ENCODE peak calls at places on chromosomes 5 and 9, in eight cellular contexts. One of them, this sample, is unnamed.

GRCh38 chr5:155193483-155194107 is 180.0 kb downstream of the KIF4B start:
- DNase-seq in ovary: no peak
- DNase-seq in heart left ventricle: no peak
- DNase-seq in Caco-2: no peak
- DNase-seq in left lung: no peak
- DNase-seq in uterus: no peak
- DNase-seq in testis: no peak
- DNase-seq in left ventricle myocardium inferior: peak; percentile 49
- DNase-seq in this sample: no peak

GRCh38 chr5:27830551-27830950 is 792.2 kb upstream of the CDH9 start:
- DNase-seq in ovary: no peak
- DNase-seq in heart left ventricle: no peak
- DNase-seq in Caco-2: no peak
- DNase-seq in left lung: no peak
- DNase-seq in uterus: no peak
- DNase-seq in testis: no peak
- DNase-seq in left ventricle myocardium inferior: no peak
- DNase-seq in this sample: no peak

GRCh38 chr5:106269252-106269843 is 1401.4 kb downstream of the EFNA5 start:
- DNase-seq in ovary: no peak
- DNase-seq in heart left ventricle: no peak
- DNase-seq in Caco-2: no peak
- DNase-seq in left lung: no peak
- DNase-seq in uterus: no peak
- DNase-seq in testis: no peak
- DNase-seq in left ventricle myocardium inferior: no peak
- DNase-seq in this sample: no peak

GRCh38 chr5:154945695-154946301 is 4.9 kb downstream of the MRPL22 start:
- DNase-seq in ovary: no peak
- DNase-seq in heart left ventricle: no peak
- DNase-seq in Caco-2: no peak
- DNase-seq in left lung: no peak
- DNase-seq in uterus: no peak
- DNase-seq in testis: no peak
- DNase-seq in left ventricle myocardium inferior: no peak
- DNase-seq in this sample: no peak

GRCh38 chr5:43281840-43282658 is 31.2 kb downstream of the HMGCS1 start:
- DNase-seq in ovary: no peak
- DNase-seq in heart left ventricle: no peak
- DNase-seq in Caco-2: no peak
- DNase-seq in left lung: no peak
- DNase-seq in uterus: no peak
- DNase-seq in testis: no peak
- DNase-seq in left ventricle myocardium inferior: no peak
- DNase-seq in this sample: no peak

GRCh38 chr5:175478008-175478383 is 364 bp upstream of the SFXN1 start:
- DNase-seq in ovary: no peak
- DNase-seq in heart left ventricle: no peak
- DNase-seq in Caco-2: no peak
- DNase-seq in left lung: no peak
- DNase-seq in uterus: no peak
- DNase-seq in testis: no peak
- DNase-seq in left ventricle myocardium inferior: no peak
- DNase-seq in this sample: no peak

GRCh38 chr5:85990998-85991397 is 626.7 kb upstream of the COX7C start:
- DNase-seq in ovary: no peak
- DNase-seq in heart left ventricle: no peak
- DNase-seq in Caco-2: no peak
- DNase-seq in left lung: no peak
- DNase-seq in uterus: no peak
- DNase-seq in testis: no peak
- DNase-seq in left ventricle myocardium inferior: no peak
- DNase-seq in this sample: no peak

GRCh38 chr5:113266227-113266912 is 168.4 kb downstream of the TSSK1B start:
- DNase-seq in ovary: no peak
- DNase-seq in heart left ventricle: no peak
- DNase-seq in Caco-2: no peak
- DNase-seq in left lung: no peak
- DNase-seq in uterus: no peak
- DNase-seq in testis: no peak
- DNase-seq in left ventricle myocardium inferior: no peak
- DNase-seq in this sample: peak; percentile 42

GRCh38 chr5:90563161-90563560 is 4.6 kb downstream of the ADGRV1 start:
- DNase-seq in ovary: no peak
- DNase-seq in heart left ventricle: no peak
- DNase-seq in Caco-2: no peak
- DNase-seq in left lung: no peak
- DNase-seq in uterus: no peak
- DNase-seq in testis: no peak
- DNase-seq in left ventricle myocardium inferior: no peak
- DNase-seq in this sample: peak; percentile 97

GRCh38 chr5:32298056-32298420 is 14.7 kb downstream of the MTMR12 start:
- DNase-seq in ovary: no peak
- DNase-seq in heart left ventricle: no peak
- DNase-seq in Caco-2: no peak
- DNase-seq in left lung: no peak
- DNase-seq in uterus: no peak
- DNase-seq in testis: no peak
- DNase-seq in left ventricle myocardium inferior: no peak
- DNase-seq in this sample: no peak

GRCh38 chr5:40787986-40788385 is 10.2 kb downstream of the PRKAA1 start:
- DNase-seq in ovary: no peak
- DNase-seq in heart left ventricle: no peak
- DNase-seq in Caco-2: no peak
- DNase-seq in left lung: no peak
- DNase-seq in uterus: no peak
- DNase-seq in testis: no peak
- DNase-seq in left ventricle myocardium inferior: no peak
- DNase-seq in this sample: no peak

GRCh38 chr5:119322948-119323629 is 32.7 kb upstream of the TNFAIP8 start:
- DNase-seq in ovary: no peak
- DNase-seq in heart left ventricle: no peak
- DNase-seq in Caco-2: no peak
- DNase-seq in left lung: no peak
- DNase-seq in uterus: no peak
- DNase-seq in testis: no peak
- DNase-seq in left ventricle myocardium inferior: no peak
- DNase-seq in this sample: no peak

GRCh38 chr5:168001311-168001710 is 290.1 kb upstream of the WWC1 start:
- DNase-seq in ovary: no peak
- DNase-seq in heart left ventricle: no peak
- DNase-seq in Caco-2: no peak
- DNase-seq in left lung: no peak
- DNase-seq in uterus: no peak
- DNase-seq in testis: no peak
- DNase-seq in left ventricle myocardium inferior: no peak
- DNase-seq in this sample: no peak

GRCh38 chr9:120862452-120862851 is 14.5 kb downstream of the PHF19 start:
- DNase-seq in ovary: no peak
- DNase-seq in heart left ventricle: no peak
- DNase-seq in Caco-2: no peak
- DNase-seq in left lung: no peak
- DNase-seq in uterus: no peak
- DNase-seq in testis: no peak
- DNase-seq in left ventricle myocardium inferior: no peak
- DNase-seq in this sample: no peak

GRCh38 chr5:134817006-134817405 is 28.8 kb upstream of the C5orf24 start:
- DNase-seq in ovary: no peak
- DNase-seq in heart left ventricle: no peak
- DNase-seq in Caco-2: no peak
- DNase-seq in left lung: no peak
- DNase-seq in uterus: no peak
- DNase-seq in testis: no peak
- DNase-seq in left ventricle myocardium inferior: no peak
- DNase-seq in this sample: no peak
- H3K36me3 ChIP-seq in ovary: no peaks in the 10 kb centered on the region
- H3K36me3 ChIP-seq in heart left ventricle: peaks cover 2% of the 10 kb centered on the region
- H3K36me3 ChIP-seq in Caco-2: no peaks in the 10 kb centered on the region
- H3K36me3 ChIP-seq in left lung: peaks cover 3% of the 10 kb centered on the region
- H3K36me3 ChIP-seq in uterus: no peaks in the 10 kb centered on the region
- H3K36me3 ChIP-seq in testis: no peaks in the 10 kb centered on the region
- H3K36me3 ChIP-seq in left ventricle myocardium inferior: peaks cover 91% of the 10 kb centered on the region
- H3K36me3 ChIP-seq in this sample: peaks cover 65% of the 10 kb centered on the region

DNA sequence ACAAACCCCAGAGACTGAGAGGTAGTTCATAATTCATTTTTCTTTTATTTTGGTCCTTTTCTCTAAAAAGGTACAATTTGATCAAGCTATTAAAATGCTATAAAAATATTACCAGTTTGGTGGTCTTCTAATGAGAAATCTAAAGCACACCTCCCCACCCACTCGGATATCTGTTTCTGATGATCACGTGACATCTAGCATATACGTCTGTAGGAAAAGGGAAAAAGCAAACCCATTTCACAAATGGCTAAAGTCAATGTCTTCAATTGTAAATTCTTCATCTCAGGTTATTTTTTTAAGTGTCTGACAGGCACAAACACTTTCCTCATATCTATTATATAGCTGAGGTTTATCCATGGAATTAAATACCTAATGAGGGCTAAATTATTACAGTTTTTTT is 18.9 kb downstream of the ZNF354A start:
- DNase-seq in ovary: no peak
- DNase-seq in heart left ventricle: no peak
- DNase-seq in Caco-2: no peak
- DNase-seq in left lung: no peak
- DNase-seq in uterus: no peak
- DNase-seq in testis: no peak
- DNase-seq in left ventricle myocardium inferior: no peak
- DNase-seq in this sample: no peak
- H3K9me3 ChIP-seq in ovary: peaks cover 19% of the 10 kb centered on the region
- H3K9me3 ChIP-seq in heart left ventricle: peaks cover 100% of the 10 kb centered on the region
- H3K9me3 ChIP-seq in Caco-2: peaks cover 44% of the 10 kb centered on the region
- H3K9me3 ChIP-seq in left lung: peaks cover 99% of the 10 kb centered on the region
- H3K9me3 ChIP-seq in uterus: no peaks in the 10 kb centered on the region
- H3K9me3 ChIP-seq in testis: peaks cover 4% of the 10 kb centered on the region
- H3K9me3 ChIP-seq in left ventricle myocardium inferior: peaks cover 100% of the 10 kb centered on the region
- H3K9me3 ChIP-seq in this sample: peaks cover 14% of the 10 kb centered on the region

DNA sequence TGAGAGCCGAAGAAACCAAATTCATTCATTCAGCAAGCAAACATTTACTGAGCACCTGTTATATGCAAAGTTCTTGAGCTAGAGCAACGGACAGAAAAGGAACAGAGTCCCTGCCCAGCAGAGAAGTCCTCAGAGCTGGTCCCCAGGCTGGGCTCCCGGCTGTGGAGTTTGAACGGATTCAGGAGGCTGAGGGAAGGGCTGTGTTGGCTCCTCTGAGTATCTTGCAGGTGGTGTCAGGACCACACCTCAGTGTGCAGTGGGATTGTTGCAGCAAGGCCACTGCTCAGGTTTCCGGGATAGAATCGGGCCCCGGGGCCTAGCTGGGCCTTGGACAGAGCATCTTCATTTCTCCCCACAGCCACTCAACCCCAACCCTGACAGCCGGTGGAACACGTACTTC is 5.1 kb downstream of the TBC1D13 start:
- DNase-seq in ovary: no peak
- DNase-seq in heart left ventricle: no peak
- DNase-seq in Caco-2: no peak
- DNase-seq in left lung: no peak
- DNase-seq in uterus: no peak
- DNase-seq in testis: no peak
- DNase-seq in left ventricle myocardium inferior: no peak
- DNase-seq in this sample: no peak
- H3K36me3 ChIP-seq in ovary: no peaks in the 10 kb centered on the region
- H3K36me3 ChIP-seq in heart left ventricle: no peaks in the 10 kb centered on the region
- H3K36me3 ChIP-seq in Caco-2: no peaks in the 10 kb centered on the region
- H3K36me3 ChIP-seq in left lung: peaks cover 2% of the 10 kb centered on the region
- H3K36me3 ChIP-seq in uterus: no peaks in the 10 kb centered on the region
- H3K36me3 ChIP-seq in testis: no peaks in the 10 kb centered on the region
- H3K36me3 ChIP-seq in left ventricle myocardium inferior: peaks cover 75% of the 10 kb centered on the region
- H3K36me3 ChIP-seq in this sample: peaks cover 25% of the 10 kb centered on the region

DNA sequence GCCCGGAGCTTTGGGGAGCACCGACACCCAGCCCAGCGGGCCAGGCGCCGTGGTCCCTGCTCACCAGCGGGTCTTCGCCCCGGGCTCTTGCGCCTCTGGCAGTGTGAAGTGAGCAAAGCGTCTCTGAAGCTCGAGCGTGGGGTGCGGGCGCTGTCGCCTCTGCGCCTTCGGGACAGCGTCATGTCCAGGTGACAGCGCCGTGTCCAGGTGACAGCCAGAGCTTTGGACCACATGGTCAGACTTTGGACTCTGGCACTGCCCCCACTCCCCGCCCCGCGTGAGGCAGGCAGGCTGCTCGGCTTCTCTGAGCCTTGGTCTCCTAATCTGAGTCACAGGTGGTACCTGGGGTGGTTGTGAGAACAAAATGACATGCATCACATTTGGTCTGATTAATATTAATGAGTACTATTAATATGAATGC is 156.8 kb downstream of the OLFM1 start:
- DNase-seq in ovary: no peak
- DNase-seq in heart left ventricle: peak; percentile 54
- DNase-seq in Caco-2: peak; percentile 52
- DNase-seq in left lung: peak; percentile 69
- DNase-seq in uterus: no peak
- DNase-seq in testis: no peak
- DNase-seq in left ventricle myocardium inferior: no peak
- DNase-seq in this sample: no peak
- H3K9me3 ChIP-seq in ovary: no peaks in the 10 kb centered on the region
- H3K9me3 ChIP-seq in heart left ventricle: no peaks in the 10 kb centered on the region
- H3K9me3 ChIP-seq in Caco-2: no peaks in the 10 kb centered on the region
- H3K9me3 ChIP-seq in left lung: no peaks in the 10 kb centered on the region
- H3K9me3 ChIP-seq in uterus: no peaks in the 10 kb centered on the region
- H3K9me3 ChIP-seq in testis: no peaks in the 10 kb centered on the region
- H3K9me3 ChIP-seq in left ventricle myocardium inferior: no peaks in the 10 kb centered on the region
- H3K9me3 ChIP-seq in this sample: no peaks in the 10 kb centered on the region

GRCh38 chr9:134041649-134041962 is 16.3 kb downstream of the BRD3OS start:
- DNase-seq in ovary: no peak
- DNase-seq in heart left ventricle: peak; percentile 48
- DNase-seq in Caco-2: no peak
- DNase-seq in left lung: peak; percentile 67
- DNase-seq in uterus: no peak
- DNase-seq in testis: no peak
- DNase-seq in left ventricle myocardium inferior: no peak
- DNase-seq in this sample: no peak
- H3K36me3 ChIP-seq in ovary: no peaks in the 10 kb centered on the region
- H3K36me3 ChIP-seq in heart left ventricle: peaks cover 3% of the 10 kb centered on the region
- H3K36me3 ChIP-seq in Caco-2: no peaks in the 10 kb centered on the region
- H3K36me3 ChIP-seq in left lung: no peaks in the 10 kb centered on the region
- H3K36me3 ChIP-seq in uterus: no peaks in the 10 kb centered on the region
- H3K36me3 ChIP-seq in testis: no peaks in the 10 kb centered on the region
- H3K36me3 ChIP-seq in left ventricle myocardium inferior: peaks cover 86% of the 10 kb centered on the region
- H3K36me3 ChIP-seq in this sample: peaks cover 75% of the 10 kb centered on the region

GRCh38 chr5:13215806-13216205 is 728.7 kb downstream of the DNAH5 start:
- DNase-seq in ovary: no peak
- DNase-seq in heart left ventricle: no peak
- DNase-seq in Caco-2: no peak
- DNase-seq in left lung: no peak
- DNase-seq in uterus: no peak
- DNase-seq in testis: no peak
- DNase-seq in left ventricle myocardium inferior: no peak
- DNase-seq in this sample: no peak

GRCh38 chr5:13215370-13215769 is 729.1 kb downstream of the DNAH5 start:
- DNase-seq in ovary: no peak
- DNase-seq in heart left ventricle: no peak
- DNase-seq in Caco-2: no peak
- DNase-seq in left lung: no peak
- DNase-seq in uterus: no peak
- DNase-seq in testis: no peak
- DNase-seq in left ventricle myocardium inferior: no peak
- DNase-seq in this sample: no peak

GRCh38 chr5:13211064-13211463 is 733.4 kb downstream of the DNAH5 start:
- DNase-seq in ovary: no peak
- DNase-seq in heart left ventricle: no peak
- DNase-seq in Caco-2: no peak
- DNase-seq in left lung: no peak
- DNase-seq in uterus: no peak
- DNase-seq in testis: no peak
- DNase-seq in left ventricle myocardium inferior: no peak
- DNase-seq in this sample: no peak

GRCh38 chr5:13214182-13214581 is 730.3 kb downstream of the DNAH5 start:
- DNase-seq in ovary: no peak
- DNase-seq in heart left ventricle: no peak
- DNase-seq in Caco-2: no peak
- DNase-seq in left lung: no peak
- DNase-seq in uterus: no peak
- DNase-seq in testis: no peak
- DNase-seq in left ventricle myocardium inferior: no peak
- DNase-seq in this sample: no peak

GRCh38 chr5:13212843-13213242 is 731.6 kb downstream of the DNAH5 start:
- DNase-seq in ovary: no peak
- DNase-seq in heart left ventricle: no peak
- DNase-seq in Caco-2: no peak
- DNase-seq in left lung: no peak
- DNase-seq in uterus: no peak
- DNase-seq in testis: no peak
- DNase-seq in left ventricle myocardium inferior: no peak
- DNase-seq in this sample: no peak
- H3K9me3 ChIP-seq in ovary: no peaks in the 10 kb centered on the region
- H3K9me3 ChIP-seq in heart left ventricle: no peaks in the 10 kb centered on the region
- H3K9me3 ChIP-seq in Caco-2: no peaks in the 10 kb centered on the region
- H3K9me3 ChIP-seq in left lung: no peaks in the 10 kb centered on the region
- H3K9me3 ChIP-seq in uterus: no peaks in the 10 kb centered on the region
- H3K9me3 ChIP-seq in testis: no peaks in the 10 kb centered on the region
- H3K9me3 ChIP-seq in left ventricle myocardium inferior: peaks cover 9% of the 10 kb centered on the region
- H3K9me3 ChIP-seq in this sample: no peaks in the 10 kb centered on the region

This sample was measured in HAP-1.